ENCODE peak calls at places on chromosomes 11 and 22, in five cellular contexts. C, A, N, J and Q are unnamed samples.

GRCh38 chr11:120302001-120302805 is 22.9 kb upstream of the TLCD5 start:
- DNase-seq in A (no peak), N (no peak), C (no peak), J (no peak), Q (no peak)

GRCh38 chr11:132114185-132114584 is 743.8 kb downstream of the NTM start:
- DNase-seq in C (peak), J (no peak), N (peak), A (peak), Q (no peak)

GRCh38 chr11:115607621-115608191 is 103.5 kb upstream of the CADM1 start:
- DNase-seq in J (no peak), C (no peak), N (no peak), A (peak), Q (no peak)

GRCh38 chr11:66676931-66677598 is 622 bp downstream of the RBM4B start:
- DNase-seq in C (peak), N (peak), A (no peak), J (no peak), Q (no peak)

GRCh38 chr11:102428696-102429095 is 23.9 kb downstream of the TMEM123 start:
- DNase-seq in A (no peak), N (no peak), C (no peak), J (no peak), Q (no peak)

GRCh38 chr22:29314537-29315285 is 786 bp downstream of the RASL10A start:
- DNase-seq in J (no peak), A (no peak), C (no peak), N (no peak), Q (no peak)

GRCh38 chr11:134416726-134417125 is 4.7 kb upstream of the B3GAT1 start:
- DNase-seq in C (no peak), N (no peak), A (no peak), J (no peak), Q (no peak)

GRCh38 chr11:33926954-33927552 is 35.2 kb upstream of the LMO2 start:
- DNase-seq in N (no peak), A (no peak), C (no peak), J (no peak), Q (no peak)

GRCh38 chr22:19869497-19870152 is 15.0 kb upstream of the GNB1L start:
- DNase-seq in C (no peak), N (no peak), A (no peak), J (no peak), Q (no peak)

GRCh38 chr11:7353100-7353499 is 101.4 kb downstream of the SYT9 start:
- DNase-seq in J (peak), A (peak), C (peak), N (no peak), Q (peak)

DNA sequence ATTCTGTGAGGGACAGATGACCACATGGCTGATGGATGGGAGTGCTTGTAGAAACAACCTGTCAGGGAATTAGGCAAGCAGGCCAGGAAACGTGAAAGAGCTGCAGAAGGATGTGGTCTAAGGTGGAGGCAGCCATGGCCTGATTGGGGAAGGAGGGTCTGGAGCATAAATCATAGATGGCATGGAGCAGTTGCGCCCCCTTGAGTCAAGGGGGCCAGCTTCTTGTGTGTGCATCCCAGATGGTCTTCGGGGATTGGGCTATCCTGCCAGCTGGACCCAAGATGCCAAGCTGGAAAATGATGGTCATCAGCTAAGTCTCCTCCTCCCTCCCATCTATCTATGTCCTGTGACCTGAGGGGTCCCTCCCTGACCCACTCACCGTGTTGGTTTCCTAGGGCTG is 119.4 kb upstream of the CLPB start:
- DNase-seq in C (peak), J (no peak), A (no peak), N (no peak), Q (peak)
- TF ChIP-seq CTCF in C (peak), J (peak), A (peak), N (no peak), Q (peak)

GRCh38 chr22:31969789-31970489 is 25.6 kb downstream of the YWHAH start:
- DNase-seq in C (peak), J (peak), A (peak), N (peak), Q (peak)
- TF ChIP-seq CTCF in C (peak), J (peak), A (peak), N (peak), Q (peak)

DNA sequence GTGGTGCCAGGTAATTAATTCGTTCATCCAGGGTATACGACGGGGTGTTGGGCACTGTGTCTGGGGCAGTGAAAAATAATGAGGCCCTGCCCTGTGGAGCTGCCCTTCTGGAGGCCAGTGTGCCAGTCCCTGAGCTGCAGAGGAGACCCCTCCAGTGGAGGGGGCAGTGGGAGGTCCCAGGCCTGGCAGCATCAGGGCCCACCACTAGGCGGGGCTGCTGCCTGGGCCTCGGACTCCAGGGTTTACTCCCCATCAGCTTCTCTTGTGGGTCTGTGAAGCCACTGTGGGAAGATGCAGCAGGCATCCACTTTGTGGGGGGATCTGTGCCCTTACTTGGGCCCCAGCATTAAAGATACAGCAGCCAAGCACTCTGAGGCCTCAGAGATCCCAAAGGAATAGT is 17.4 kb upstream of the TMPRSS6 start:
- DNase-seq in N (no peak), A (peak), J (no peak), C (no peak), Q (no peak)
- TF ChIP-seq CTCF in N (peak), A (peak), J (peak), C (peak), Q (peak)

DNA sequence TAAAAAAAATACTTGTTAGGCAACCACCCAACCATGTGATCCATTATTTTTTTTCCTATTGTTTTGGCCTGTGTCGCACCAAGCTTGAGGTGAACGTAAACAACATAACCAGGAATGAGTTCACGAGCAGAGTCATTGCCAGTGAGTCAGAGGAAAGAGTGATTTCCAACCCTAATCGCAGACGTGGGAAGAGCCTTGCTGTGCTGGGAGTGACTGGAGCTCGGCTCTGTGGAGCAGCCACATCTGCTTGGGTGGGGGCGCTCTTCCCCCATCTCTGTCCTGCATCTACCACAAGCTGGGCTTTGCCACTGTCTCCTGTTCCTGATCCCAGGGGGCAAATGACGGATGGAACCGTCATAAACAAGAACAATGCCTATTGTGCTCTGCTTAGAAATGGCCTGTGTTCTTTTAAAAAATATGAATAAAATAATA is 210.0 kb downstream of the KIRREL3 start:
- DNase-seq in C (peak), A (no peak), N (peak), J (no peak), Q (no peak)
- TF ChIP-seq CTCF in C (no peak), A (peak), N (peak), J (no peak), Q (no peak)

GRCh38 chr22:25029181-25029580 is 76.7 kb downstream of the KIAA1671 start:
- DNase-seq in N (no peak), C (no peak), J (no peak), A (no peak), Q (no peak)

GRCh38 chr22:25028841-25029141 is 76.3 kb downstream of the KIAA1671 start:
- DNase-seq in A (no peak), C (no peak), J (no peak), N (no peak), Q (no peak)

GRCh38 chr22:25027552-25027951 is 75.0 kb downstream of the KIAA1671 start:
- DNase-seq in J (no peak), N (no peak), C (no peak), A (peak), Q (no peak)

GRCh38 chr22:25027052-25027525 is 74.6 kb downstream of the KIAA1671 start:
- DNase-seq in A (no peak), N (no peak), C (no peak), J (no peak), Q (no peak)

DNA sequence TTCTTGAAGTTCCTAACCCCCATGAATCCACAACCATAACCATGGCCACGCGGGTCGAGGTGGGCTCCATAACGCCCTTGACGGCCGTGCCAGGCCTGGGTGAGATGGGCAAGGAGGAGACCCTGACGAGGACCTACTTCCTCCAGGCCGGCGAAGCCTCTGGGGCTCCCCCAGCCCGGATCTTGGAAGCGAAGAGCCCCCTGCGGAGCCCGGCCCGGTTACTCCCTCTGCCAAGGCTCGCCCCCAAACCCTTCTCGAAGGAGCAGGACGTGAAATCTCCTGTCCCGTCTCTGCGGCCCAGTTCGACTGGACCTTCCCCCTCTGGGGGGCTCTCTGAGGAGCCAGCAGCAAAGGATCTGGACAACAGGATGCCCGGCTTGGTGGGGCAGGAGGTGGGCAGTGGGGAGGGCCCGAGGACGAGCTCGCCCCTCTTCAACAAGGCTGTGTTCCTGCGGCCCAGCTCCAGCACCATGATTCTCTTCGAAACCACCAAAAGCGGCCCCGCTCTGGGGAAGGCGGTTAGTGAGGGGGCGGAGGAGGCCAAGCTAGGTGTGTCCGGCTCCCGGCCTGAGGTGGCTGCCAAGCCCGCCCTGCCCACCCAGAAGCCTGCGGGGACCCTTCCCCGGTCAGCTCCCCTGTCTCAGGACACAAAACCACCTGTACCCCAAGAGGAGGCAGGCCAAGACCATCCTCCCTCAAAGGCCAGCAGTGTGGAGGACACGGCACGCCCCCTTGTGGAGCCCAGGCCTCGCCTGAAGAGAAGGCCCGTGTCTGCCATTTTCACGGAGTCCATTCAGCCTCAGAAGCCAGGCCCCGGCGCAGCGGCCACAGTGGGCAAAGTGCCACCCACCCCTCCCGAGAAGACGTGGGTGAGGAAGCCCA is 75.7 kb downstream of the KIAA1671 start:
- DNase-seq in A (peak), C (peak), J (no peak), N (no peak), Q (no peak)
- TF ChIP-seq CTCF in A (peak), C (peak), J (peak), N (no peak), Q (peak)

GRCh38 chr22:39216143-39216490 is 28.7 kb downstream of the PDGFB start:
- DNase-seq in N (no peak), A (no peak), J (no peak), C (no peak), Q (no peak)

GRCh38 chr22:39215430-39216142 is 29.2 kb downstream of the PDGFB start:
- DNase-seq in J (peak), C (no peak), A (no peak), N (no peak), Q (peak)

GRCh38 chr22:39214383-39215069 is 30.3 kb downstream of the PDGFB start:
- DNase-seq in A (no peak), J (no peak), N (peak), C (no peak), Q (peak)

GRCh38 chr22:39214006-39214382 is 30.8 kb downstream of the PDGFB start:
- DNase-seq in A (no peak), C (no peak), N (no peak), J (no peak), Q (peak)

DNA sequence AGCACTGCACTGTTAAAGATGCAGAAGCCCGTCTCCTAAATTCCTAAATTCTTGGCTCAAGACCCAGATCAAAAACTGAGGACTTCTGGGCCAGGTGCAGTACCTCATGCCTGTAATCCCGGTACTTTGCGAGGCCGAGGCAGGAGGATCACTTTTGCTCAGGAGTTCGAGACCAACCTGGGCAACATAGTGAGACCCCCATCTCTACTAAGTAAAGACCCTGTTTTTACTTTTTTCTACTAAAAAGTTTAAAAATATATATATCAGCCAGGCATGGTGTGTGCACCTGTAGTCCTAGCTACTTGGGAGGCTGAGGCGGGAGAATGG is 29.7 kb downstream of the PDGFB start:
- DNase-seq in J (no peak), C (no peak), A (no peak), N (no peak), Q (no peak)
- TF ChIP-seq CTCF in J (no peak), C (no peak), A (no peak), N (no peak), Q (no peak)

GRCh38 chr11:64712430-64713030 is 10.5 kb downstream of the NRXN2 start:
- DNase-seq in C (no peak), A (no peak), J (no peak), N (no peak), Q (no peak)

GRCh38 chr11:64713781-64714363 is 9.1 kb downstream of the NRXN2 start:
- DNase-seq in J (no peak), C (no peak), N (no peak), A (peak), Q (no peak)

GRCh38 chr11:64711944-64712306 is 11.1 kb downstream of the NRXN2 start:
- DNase-seq in N (no peak), J (no peak), A (no peak), C (no peak), Q (no peak)

GRCh38 chr11:64714664-64715063 is 8.3 kb downstream of the NRXN2 start:
- DNase-seq in A (no peak), C (no peak), J (no peak), N (no peak), Q (no peak)

GRCh38 chr11:64713031-64713780 is 9.8 kb downstream of the NRXN2 start:
- DNase-seq in J (no peak), N (peak), C (peak), A (peak), Q (peak)
- TF ChIP-seq CTCF in J (no peak), N (no peak), C (no peak), A (no peak), Q (no peak)